ENCODE peak calls at places on chromosomes 5 and 9, in five cellular contexts. B is brain microvascular endothelial cell, H is fibroblast of pulmonary artery, N is smooth muscle cell of the brain vasculature, P is SK-MEL-5. W is an unnamed sample.
A peak's percentile ranks its signal among the peaks of the same experiment; 100 is the strongest.

GRCh38 chr9:35237303-35237702 is 75.5 kb downstream of the UNC13B start:
- DNase-seq in B (no peak), H (no peak), N (no peak), P (no peak), W (no peak)

GRCh38 chr9:91211919-91212318 is 149.8 kb downstream of the AUH start:
- DNase-seq in B (no peak), H (no peak), N (no peak), P (no peak), W (no peak)

GRCh38 chr9:133370680-133371079 is 5.2 kb downstream of the SURF4 start:
- DNase-seq in B (no peak), H (no peak), N (no peak), P (no peak), W (no peak)

GRCh38 chr5:100904259-100904822 is 1.3 kb upstream of the ST8SIA4 start:
- DNase-seq in B (no peak), H (no peak), N (no peak), P (no peak), W (no peak)

GRCh38 chr5:151745071-151745705 is 13.2 kb downstream of the ATOX1 start:
- DNase-seq in B (peak; percentile 84), H (peak; percentile 84), N (peak; percentile 56), P (peak; percentile 99), W (peak; percentile 45)

GRCh38 chr5:139848508-139849100 is 53.0 kb downstream of the PSD2 start:
- DNase-seq in B (no peak), H (peak; percentile 3), N (no peak), P (no peak), W (no peak)

GRCh38 chr5:32531885-32532520 is 53.4 kb upstream of the SUB1 start:
- DNase-seq in B (peak; percentile 76), H (peak; percentile 53), N (no peak), P (peak; percentile 46), W (peak; percentile 57)

GRCh38 chr5:110386782-110387181 is 339.7 kb downstream of the TMEM232 start:
- DNase-seq in B (peak; percentile 57), H (no peak), N (no peak), P (no peak), W (peak; percentile 7)

GRCh38 chr5:134114886-134115805 is 665 bp downstream of the TCF7 start:
- DNase-seq in B (no peak), H (no peak), N (no peak), P (no peak), W (peak; percentile 44)

GRCh38 chr5:11973469-11973868 is 69.2 kb upstream of the CTNND2 start:
- DNase-seq in B (no peak), H (no peak), N (no peak), P (no peak), W (no peak)

GRCh38 chr5:168713051-168713450 is 133.9 kb upstream of the PANK3 start:
- DNase-seq in B (no peak), H (no peak), N (no peak), P (no peak), W (no peak)

GRCh38 chr9:114238471-114238870 is 83.1 kb downstream of the COL27A1 start:
- DNase-seq in B (no peak), H (peak; percentile 28), N (no peak), P (no peak), W (no peak)

GRCh38 chr5:141850183-141850768 is 27.9 kb downstream of the PCDH1 start:
- DNase-seq in B (peak; percentile 24), H (peak; percentile 26), N (no peak), P (peak; percentile 33), W (peak; percentile 74)

W was measured in HTR-8/SVneo.